ENCODE peak calls at places on chromosome 5, in seven cellular contexts. W, O, P, B, A, N and K are unnamed samples. For H3K9me3, the result is how much of the 10 kb centered on the place peaks cover.

GRCh38 chr5:168468836-168469235 is 17.4 kb upstream of the RARS1 start:
- DNase-seq in W (no peak), A (no peak), B (no peak), O (no peak), P (no peak), N (no peak), K (no peak)

GRCh38 chr5:127076730-127077129 is 3.4 kb upstream of the C5orf63 start:
- DNase-seq in O (no peak), N (no peak), W (no peak), B (no peak), A (peak), P (no peak), K (no peak)

GRCh38 chr5:147234825-147235635 is at the start of gene STK32A:
- DNase-seq in B (peak), W (peak), A (peak), N (peak), P (peak), O (peak), K (peak)

GRCh38 chr5:159340511-159340910 is 10.2 kb upstream of the IL12B start:
- DNase-seq in N (no peak), O (no peak), P (no peak), A (no peak), W (no peak), B (no peak), K (no peak)

GRCh38 chr5:16812911-16813310 is 123.2 kb downstream of the MYO10 start:
- DNase-seq in B (peak), W (no peak), A (no peak), P (no peak), O (no peak), N (peak), K (no peak)

GRCh38 chr5:30838936-30839511 is 354.5 kb upstream of the CDH6 start:
- DNase-seq in A (no peak), W (no peak), P (no peak), B (no peak), O (no peak), N (no peak), K (no peak)

GRCh38 chr5:179998485-179998884 is 73.1 kb downstream of the RNF130 start:
- DNase-seq in A (no peak), O (no peak), B (no peak), W (no peak), P (no peak), N (no peak), K (no peak)

GRCh38 chr5:130995254-130995515 is 169.9 kb downstream of the HINT1 start:
- DNase-seq in W (peak), O (no peak), P (no peak), B (no peak), N (no peak), A (no peak), K (no peak)

GRCh38 chr5:69231851-69232250 is 2.8 kb upstream of the CDK7 start:
- DNase-seq in N (no peak), W (no peak), B (no peak), P (no peak), O (no peak), A (no peak), K (no peak)

GRCh38 chr5:168892618-168893017 is 313.4 kb upstream of the PANK3 start:
- DNase-seq in O (no peak), B (no peak), A (no peak), W (no peak), P (no peak), N (no peak), K (no peak)

DNA sequence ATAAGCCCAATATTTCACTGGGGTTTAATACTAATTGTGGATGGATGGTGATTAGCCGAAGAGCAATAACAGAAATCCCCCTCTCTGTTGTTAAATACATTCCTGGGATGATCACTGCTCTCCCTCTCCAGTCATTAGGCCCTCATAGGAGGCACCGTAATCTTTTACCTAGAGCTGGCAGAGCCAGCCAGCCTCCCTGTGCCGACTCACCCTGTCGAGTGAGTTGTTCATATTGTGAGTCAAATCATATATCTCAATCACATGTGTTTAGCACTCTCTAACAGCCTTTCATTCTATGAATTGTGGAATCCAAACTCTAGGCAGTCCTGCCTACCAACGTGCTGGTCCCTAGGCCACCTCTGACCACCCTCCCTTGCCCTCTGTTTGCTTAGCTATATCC is 771.0 kb downstream of the IRX1 start:
- DNase-seq in P (no peak), O (no peak), W (no peak), N (no peak), A (no peak), B (no peak), K (no peak)
- H3K9me3 ChIP-seq in P (under half), O (under half), W (under half), N (under half), A (under half), B (under half), K (under half)

GRCh38 chr5:135483254-135483653 is 31.1 kb upstream of the TIFAB start:
- DNase-seq in B (no peak), W (no peak), O (no peak), A (no peak), N (no peak), P (no peak), K (no peak)

GRCh38 chr5:135481387-135481786 is 29.2 kb upstream of the TIFAB start:
- DNase-seq in O (no peak), A (no peak), N (no peak), P (no peak), W (no peak), B (no peak), K (no peak)

GRCh38 chr5:135484563-135485157 is 32.5 kb upstream of the TIFAB start:
- DNase-seq in A (no peak), N (no peak), O (no peak), W (no peak), B (no peak), P (no peak), K (no peak)

GRCh38 chr5:135481908-135482307 is 29.8 kb upstream of the TIFAB start:
- DNase-seq in P (no peak), W (no peak), B (no peak), O (no peak), N (no peak), A (no peak), K (no peak)

GRCh38 chr5:135482383-135482933 is 30.3 kb upstream of the TIFAB start:
- DNase-seq in N (no peak), B (no peak), P (no peak), W (no peak), A (no peak), O (no peak), K (no peak)
- TF ChIP-seq POLR2A in N (no peak), B (no peak), P (no peak), W (no peak), A (no peak), O (no peak), K (no peak)

DNA sequence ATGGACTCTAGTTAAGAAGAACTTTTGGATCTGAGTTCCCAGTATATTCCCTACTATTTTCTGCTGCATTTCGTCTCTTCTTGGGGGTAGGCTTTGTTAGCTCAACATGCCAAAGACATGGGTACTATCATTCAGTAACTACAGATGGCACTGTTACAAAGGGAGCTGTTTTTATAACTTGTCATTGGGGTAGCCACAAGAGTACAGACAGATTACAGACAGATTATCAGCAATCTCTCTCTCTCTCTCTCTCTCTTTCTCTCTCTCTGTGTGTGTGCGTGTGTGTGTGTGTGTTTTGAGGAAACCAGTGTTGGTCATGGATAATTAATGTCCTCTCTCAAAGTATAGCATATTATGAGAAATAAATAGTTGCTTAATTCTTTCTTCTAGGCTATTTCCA is 116.1 kb downstream of the WDR70 start:
- DNase-seq in A (no peak), W (no peak), N (no peak), O (no peak), P (no peak), B (peak), K (no peak)
- TF ChIP-seq CTCF in A (no peak), W (no peak), N (no peak), O (no peak), P (no peak), B (peak), K (peak)

GRCh38 chr5:141155540-141156374 is 5.9 kb downstream of the PCDHB6 start:
- DNase-seq in B (peak), N (no peak), W (no peak), A (no peak), P (no peak), O (no peak), K (no peak)

GRCh38 chr5:141149812-141150211 is at the start of gene PCDHB6:
- DNase-seq in B (peak), O (no peak), N (no peak), W (no peak), A (no peak), P (no peak), K (no peak)

GRCh38 chr5:141150215-141150992 is 547 bp downstream of the PCDHB6 start:
- DNase-seq in O (no peak), A (no peak), W (peak), B (no peak), N (no peak), P (no peak), K (no peak)

DNA sequence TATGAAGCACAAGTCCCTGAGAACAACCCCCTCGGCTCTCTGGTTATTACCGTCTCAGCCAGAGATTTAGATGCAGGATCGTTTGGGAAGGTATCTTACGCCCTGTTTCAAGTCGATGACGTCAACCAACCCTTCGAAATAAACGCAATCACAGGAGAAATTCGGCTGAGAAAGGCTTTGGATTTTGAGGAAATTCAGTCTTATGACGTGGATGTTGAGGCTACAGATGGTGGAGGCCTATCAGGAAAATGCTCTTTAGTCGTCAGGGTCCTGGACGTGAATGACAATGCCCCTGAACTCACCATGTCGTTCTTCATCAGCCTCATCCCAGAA is 1.1 kb downstream of the PCDHB6 start:
- DNase-seq in O (no peak), P (no peak), N (no peak), A (no peak), W (no peak), B (no peak), K (no peak)
- H3K9me3 ChIP-seq in O (under half), P (under half), N (under half), A (under half), W (under half), B (under half), K (under half)

GRCh38 chr5:150451594-150451993 is 2.1 kb upstream of the RPS14 start:
- DNase-seq in O (no peak), W (no peak), A (no peak), P (no peak), N (no peak), B (no peak), K (no peak)

GRCh38 chr5:150447188-150447587 is 2.4 kb downstream of the RPS14 start:
- DNase-seq in B (no peak), A (no peak), N (no peak), P (no peak), W (no peak), O (no peak), K (no peak)

GRCh38 chr5:150448960-150449490 is 514 bp downstream of the RPS14 start:
- DNase-seq in O (no peak), N (no peak), W (no peak), B (no peak), P (no peak), A (no peak), K (no peak)

GRCh38 chr5:150448353-150448752 is 1.2 kb downstream of the RPS14 start:
- DNase-seq in W (no peak), A (no peak), N (no peak), B (no peak), P (no peak), O (no peak), K (no peak)

DNA sequence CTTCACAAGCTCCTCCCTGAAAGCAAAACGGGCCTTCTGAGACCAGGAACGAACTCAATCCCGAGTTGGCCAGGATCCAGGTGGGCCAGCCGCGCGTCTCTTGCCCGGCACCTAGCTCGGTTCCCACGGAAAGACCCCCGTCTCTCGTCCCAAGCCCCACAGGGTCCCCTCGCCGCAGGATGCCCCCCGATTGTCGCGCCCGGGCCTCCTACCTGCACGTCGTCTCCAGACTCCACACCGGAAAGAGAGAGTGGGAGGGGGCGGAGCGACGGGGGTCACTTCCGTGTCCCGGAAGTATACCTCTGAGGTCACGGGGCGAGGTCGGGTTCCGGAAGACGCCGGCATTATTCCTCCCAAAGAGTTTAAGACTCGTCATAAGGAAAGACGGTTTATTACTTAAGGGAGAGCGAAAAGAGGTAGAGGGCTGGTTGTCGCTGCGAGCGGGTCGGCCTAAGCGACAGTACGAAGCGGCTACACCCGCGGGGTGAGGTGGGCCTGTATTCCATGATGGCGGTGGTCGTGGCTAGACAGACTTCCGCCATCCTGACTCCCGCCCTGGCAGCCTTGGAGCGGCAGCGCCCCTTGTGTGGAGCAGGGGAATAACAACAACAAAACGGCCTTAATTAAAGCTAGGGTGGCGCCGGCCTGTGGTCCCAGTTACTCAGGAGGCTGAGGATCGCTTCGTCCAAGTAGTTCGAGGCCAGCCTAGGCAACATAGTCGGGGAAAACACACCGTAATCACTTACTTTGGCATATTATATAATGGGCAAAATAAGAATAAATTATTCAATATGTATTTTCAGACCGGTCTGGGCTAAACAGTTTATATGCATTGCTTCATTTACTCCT is at the start of gene RPS14:
- DNase-seq in P (peak), W (peak), N (peak), O (peak), B (peak), A (peak), K (peak)
- TF ChIP-seq POLR2A in P (peak), W (peak), N (peak), O (peak), B (peak), A (peak), K (peak)

GRCh38 chr5:12861891-12862290 is 957.6 kb upstream of the CTNND2 start:
- DNase-seq in O (no peak), P (no peak), B (peak), W (no peak), N (no peak), A (no peak), K (no peak)
- TF ChIP-seq CTCF in O (no peak), P (no peak), B (no peak), W (no peak), N (no peak), A (no peak), K (no peak)

DNA sequence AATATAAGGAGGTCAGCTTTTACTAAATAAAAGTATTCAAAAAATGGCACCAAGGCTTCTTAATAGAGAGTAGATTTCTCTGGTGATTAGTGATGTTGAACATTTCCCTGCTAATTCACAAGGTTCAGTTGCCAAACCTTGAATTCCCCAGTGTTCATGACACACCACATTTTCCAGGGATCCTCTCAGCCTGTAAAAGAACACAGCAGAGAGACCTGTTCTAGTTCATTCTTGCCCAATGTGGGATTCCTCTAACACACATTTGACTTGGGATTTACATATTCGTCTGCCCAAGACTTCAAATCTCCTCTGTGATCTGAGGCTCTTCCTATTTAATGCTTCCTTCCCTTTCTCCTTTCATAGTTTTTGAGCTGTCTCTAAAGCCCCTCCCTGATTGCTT is 273.2 kb upstream of the CDH9 start:
- DNase-seq in P (no peak), N (no peak), W (no peak), O (no peak), B (no peak), A (no peak), K (no peak)
- H3K9me3 ChIP-seq in P (under half), N (under half), W (under half), O (under half), B (under half), A (under half), K (under half)